ENCODE peak calls at places on chromosomes 2 and 18, in nine cellular contexts. U, T, Y, J, L, P, Z, Q and S are unnamed samples.

GRCh38 chr18:66523219-66523991 is 80.5 kb downstream of the CDH19 start:
- DNase-seq in U (peak; percentile 10), T (no peak), Y (no peak), J (no peak), L (no peak), P (no peak), Z (no peak), Q (no peak), S (no peak)

GRCh38 chr2:236861196-236861875 is 224.4 kb upstream of the COPS8 start:
- DNase-seq in U (no peak), T (no peak), Y (no peak), J (no peak), L (no peak), P (no peak), Z (no peak), Q (no peak), S (no peak)

GRCh38 chr2:241010531-241011295 is 12.3 kb downstream of the SNED1 start:
- DNase-seq in U (no peak), T (no peak), Y (no peak), J (no peak), L (no peak), P (no peak), Z (no peak), Q (no peak), S (no peak)

GRCh38 chr18:63410792-63411191 is 11.5 kb downstream of the VPS4B start:
- DNase-seq in U (no peak), T (peak; percentile 74), Y (peak; percentile 61), J (no peak), L (peak; percentile 17), P (no peak), Z (no peak), Q (peak; percentile 67), S (peak; percentile 47)

GRCh38 chr2:37544617-37545031 is 126.8 kb downstream of the CDC42EP3 start:
- DNase-seq in U (no peak), T (no peak), Y (no peak), J (no peak), L (no peak), P (no peak), Z (no peak), Q (no peak), S (peak; percentile 73)

GRCh38 chr2:108911401-108911800 is 77.6 kb downstream of the EDAR start:
- DNase-seq in U (no peak), T (no peak), Y (no peak), J (no peak), L (no peak), P (no peak), Z (no peak), Q (no peak), S (no peak)

GRCh38 chr2:219030177-219030940 is 11.0 kb downstream of the CFAP65 start:
- DNase-seq in U (no peak), T (no peak), Y (no peak), J (no peak), L (no peak), P (no peak), Z (no peak), Q (no peak), S (no peak)

GRCh38 chr2:37080674-37081073 is 3.5 kb downstream of the HEATR5B start:
- DNase-seq in U (no peak), T (no peak), Y (no peak), J (no peak), L (no peak), P (no peak), Z (no peak), Q (no peak), S (no peak)

GRCh38 chr2:43609304-43609883 is 13.6 kb upstream of the THADA start:
- DNase-seq in U (peak; percentile 46), T (peak; percentile 59), Y (peak; percentile 39), J (no peak), L (peak; percentile 74), P (peak; percentile 34), Z (peak; percentile 21), Q (peak; percentile 71), S (peak; percentile 44)

GRCh38 chr2:220090050-220090449 is 462.6 kb downstream of the SLC4A3 start:
- DNase-seq in U (no peak), T (peak; percentile 75), Y (peak; percentile 28), J (no peak), L (no peak), P (no peak), Z (no peak), Q (no peak), S (no peak)